ENCODE peak calls at places on chromosome 5, in five cellular contexts. S, M, F, R and T are unnamed samples. For H3K27me3 and H3K36me3, the result is how much of the 10 kb centered on the place peaks cover.

GRCh38 chr5:151551985-151552384 is 39.1 kb downstream of the FAT2 start:
- DNase-seq in S (no peak), M (no peak), F (no peak), R (no peak), T (no peak)

GRCh38 chr5:64838803-64839202 is 70.1 kb downstream of the CWC27 start:
- DNase-seq in S (no peak), M (peak), F (no peak), R (no peak), T (no peak)

GRCh38 chr5:149932445-149933350 is 11.9 kb downstream of the PDE6A start:
- DNase-seq in S (no peak), M (no peak), F (no peak), R (peak), T (no peak)

GRCh38 chr5:176491056-176491646 is 43.0 kb downstream of the FAF2 start:
- DNase-seq in S (no peak), M (no peak), F (no peak), R (no peak), T (peak)

GRCh38 chr5:130762031-130762430 is 403.0 kb downstream of the HINT1 start:
- DNase-seq in S (no peak), M (no peak), F (peak), R (no peak), T (no peak)

GRCh38 chr5:151523335-151523734 is 67.8 kb downstream of the FAT2 start:
- DNase-seq in S (no peak), M (peak), F (peak), R (no peak), T (no peak)

GRCh38 chr5:124199902-124200301 is 546.5 kb downstream of the ZNF608 start:
- DNase-seq in S (no peak), M (no peak), F (peak), R (no peak), T (no peak)

GRCh38 chr5:40841068-40841805 is at the start of gene CARD6:
- DNase-seq in S (no peak), M (peak), F (no peak), R (no peak), T (no peak)

GRCh38 chr5:67361932-67362729 is 165.5 kb upstream of the CD180 start:
- DNase-seq in S (no peak), M (peak), F (peak), R (no peak), T (no peak)

GRCh38 chr5:30117134-30117533 is 1076.4 kb upstream of the CDH6 start:
- DNase-seq in S (no peak), M (no peak), F (no peak), R (no peak), T (no peak)

GRCh38 chr5:150082364-150082763 is 4.0 kb downstream of the CSF1R start:
- DNase-seq in S (no peak), M (no peak), F (no peak), R (peak), T (no peak)

GRCh38 chr5:72231989-72232703 is 87.9 kb downstream of the MRPS27 start:
- DNase-seq in S (no peak), M (no peak), F (no peak), R (no peak), T (no peak)

GRCh38 chr5:36607838-36608783 is 1.7 kb downstream of the SLC1A3 start:
- DNase-seq in S (no peak), M (no peak), F (peak), R (no peak), T (no peak)

GRCh38 chr5:181203842-181204560 is 995 bp downstream of the TRIM7 start:
- DNase-seq in S (no peak), M (no peak), F (no peak), R (no peak), T (no peak)

GRCh38 chr5:181261320-181262085 is 560 bp upstream of the TRIM52 start:
- DNase-seq in S (peak), M (peak), F (peak), R (peak), T (no peak)

GRCh38 chr5:113153512-113154097 is 177.0 kb downstream of the DCP2 start:
- DNase-seq in S (no peak), M (no peak), F (no peak), R (no peak), T (no peak)
- H3K27me3 ChIP-seq in S (under half), M (under half), F (under half), R (under half), T (under half)

GRCh38 chr5:44603496-44604272 is 205.1 kb upstream of the MRPS30 start:
- DNase-seq in S (peak), M (no peak), F (no peak), R (no peak), T (no peak)
- TF ChIP-seq CTCF in S (no peak), M (no peak), F (no peak), R (no peak), T (no peak)

DNA sequence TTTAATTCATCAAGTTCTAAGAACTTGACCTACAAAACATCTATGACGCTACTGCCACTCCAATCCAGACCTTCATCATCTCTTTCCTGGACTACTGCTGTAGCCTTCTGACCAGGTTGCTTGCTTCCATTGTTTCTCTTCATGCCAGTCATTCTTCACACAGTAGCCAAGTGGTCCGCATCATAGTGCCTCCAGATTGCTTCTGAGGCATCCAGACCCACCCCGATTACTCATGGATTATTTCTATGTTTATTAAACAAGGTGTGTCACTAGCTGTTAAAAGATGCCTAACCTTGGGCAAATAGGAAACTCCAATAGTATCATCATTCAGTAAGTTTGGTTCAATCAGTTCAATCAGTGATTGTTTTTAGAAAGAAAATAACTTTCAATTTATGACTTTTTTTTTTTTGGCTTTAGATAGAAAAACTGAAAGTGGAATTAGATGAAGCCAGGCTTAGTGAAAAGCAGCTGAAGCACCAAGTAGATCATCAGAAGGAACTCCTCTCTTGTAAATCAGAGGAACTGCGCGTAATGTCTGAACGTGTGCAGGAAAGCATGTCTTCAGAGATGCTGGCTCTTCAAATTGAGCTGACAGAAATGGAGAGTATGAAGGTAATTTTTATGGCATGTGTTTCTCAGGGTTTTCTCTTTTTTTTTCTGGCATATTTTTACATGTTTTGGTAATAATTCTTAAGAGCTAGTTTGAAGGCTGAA is 9.5 kb downstream of the SPDL1 start:
- DNase-seq in S (no peak), M (no peak), F (no peak), R (no peak), T (no peak)
- H3K36me3 ChIP-seq in S (under half), M (under half), F (under half), R (under half), T (under half)

GRCh38 chr5:1135696-1136525 is 24.0 kb upstream of the SLC12A7 start:
- DNase-seq in S (no peak), M (no peak), F (no peak), R (no peak), T (no peak)
- H3K27me3 ChIP-seq in S (under half), M (under half), F (under half), R (under half), T (under half)

DNA sequence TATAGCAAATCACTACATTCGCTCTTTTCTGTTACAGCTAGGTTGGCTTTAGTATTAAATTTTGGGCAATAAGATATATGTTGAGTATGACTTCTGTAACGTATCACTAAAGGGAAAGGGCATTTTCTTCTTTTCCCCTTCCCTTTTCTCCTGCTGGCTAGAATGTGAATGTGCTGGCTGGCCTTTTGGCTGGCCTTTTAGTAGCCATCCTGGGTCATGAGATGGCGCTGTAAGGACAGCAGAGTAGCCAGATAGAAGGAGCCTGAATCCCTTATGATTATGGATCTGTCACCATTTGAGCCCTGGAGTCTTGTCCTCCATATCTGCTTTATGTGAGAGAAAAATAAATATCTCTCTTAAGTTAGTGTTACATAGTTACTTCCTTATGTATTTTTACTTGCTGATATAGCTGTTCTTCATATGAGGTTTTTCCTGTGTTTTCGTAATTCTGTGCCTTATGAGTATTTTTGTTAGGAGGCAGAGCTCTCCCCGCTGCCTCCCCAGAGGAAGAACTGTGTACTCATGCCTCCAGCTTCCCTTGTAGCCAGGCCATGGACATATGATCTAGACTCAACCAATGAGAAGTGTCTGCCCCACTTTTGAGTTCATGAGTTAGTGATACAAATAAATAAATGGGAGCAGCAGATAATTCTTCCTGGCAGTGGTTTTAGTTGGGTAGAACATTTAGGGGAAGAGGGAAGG is 65.9 kb downstream of the NDUFAF2 start:
- DNase-seq in S (no peak), M (no peak), F (no peak), R (no peak), T (no peak)
- TF ChIP-seq CTCF in S (no peak), M (peak), F (peak), R (no peak), T (peak)

GRCh38 chr5:179887095-179887494 is 20.6 kb downstream of the TBC1D9B start:
- DNase-seq in S (peak), M (no peak), F (no peak), R (no peak), T (no peak)
- H3K36me3 ChIP-seq in S (under half), M (half or more), F (half or more), R (half or more), T (under half)

GRCh38 chr5:56964173-56964572 is 12.2 kb upstream of the MIER3 start:
- DNase-seq in S (no peak), M (no peak), F (no peak), R (no peak), T (no peak)

GRCh38 chr5:56961746-56962145 is 9.8 kb upstream of the MIER3 start:
- DNase-seq in S (no peak), M (no peak), F (no peak), R (no peak), T (no peak)

GRCh38 chr5:56962286-56962685 is 10.4 kb upstream of the MIER3 start:
- DNase-seq in S (no peak), M (no peak), F (no peak), R (no peak), T (no peak)

DNA sequence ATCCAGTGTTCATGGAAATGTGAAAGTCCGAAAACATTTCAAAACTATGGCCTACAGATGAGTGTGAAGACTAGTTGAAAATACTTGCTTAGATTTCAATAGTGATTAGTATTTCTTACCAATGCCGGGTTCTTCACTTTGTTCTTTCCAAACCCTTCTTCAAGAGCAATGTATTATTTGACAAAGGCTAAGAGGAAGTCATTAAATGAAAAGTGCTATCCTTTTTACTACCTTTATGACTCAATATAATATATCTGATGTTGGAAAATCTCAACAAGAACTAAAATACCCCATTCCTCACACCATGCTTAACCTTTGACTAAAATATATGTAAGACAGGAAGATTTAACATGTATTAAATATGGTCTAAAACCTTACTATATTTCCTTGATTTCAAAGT is 6.7 kb upstream of the MIER3 start:
- DNase-seq in S (no peak), M (no peak), F (no peak), R (no peak), T (no peak)
- H3K27me3 ChIP-seq in S (under half), M (half or more), F (under half), R (under half), T (under half)

GRCh38 chr5:138536665-138537315 is 6.2 kb downstream of the ETF1 start:
- DNase-seq in S (no peak), M (peak), F (peak), R (no peak), T (no peak)
- TF ChIP-seq CTCF in S (peak), M (peak), F (peak), R (no peak), T (peak)